ENCODE peak calls at places on chromosomes 4 and X, in four cellular contexts. W is A549, P is K562, R is HepG2. Q is an unnamed sample.

GRCh38 chrX:128931071-128931470 is 592.2 kb downstream of the SMARCA1 start:
- DNase-seq in R (no peak), P (no peak), W (no peak), Q (no peak)

GRCh38 chr4:181860668-181861067 is 382.5 kb upstream of the TENM3 start:
- DNase-seq in R (no peak), P (no peak), W (no peak), Q (no peak)

GRCh38 chr4:24643774-24644520 is 59.6 kb upstream of the DHX15 start:
- DNase-seq in R (no peak), W (no peak), P (no peak), Q (no peak)

GRCh38 chr4:89307446-89308160 is at the start of gene GPRIN3:
- DNase-seq in W (peak), P (no peak), R (no peak), Q (peak)

GRCh38 chr4:139599594-139600374 is 43.8 kb upstream of the SETD7 start:
- DNase-seq in R (peak), P (no peak), W (peak), Q (no peak)

GRCh38 chr4:2804449-2804972 is 11.6 kb downstream of the SH3BP2 start:
- DNase-seq in W (no peak), P (no peak), R (no peak), Q (no peak)

GRCh38 chr4:46975841-46976551 is 17.4 kb downstream of the GABRA4 start:
- DNase-seq in R (no peak), W (no peak), P (no peak), Q (no peak)

GRCh38 chr4:112550728-112551127 is 34.7 kb upstream of the NEUROG2 start:
- DNase-seq in P (no peak), W (no peak), R (no peak), Q (no peak)

GRCh38 chr4:159150838-159151390 is 48.0 kb downstream of the RAPGEF2 start:
- DNase-seq in P (peak), W (no peak), R (no peak), Q (no peak)

GRCh38 chrX:3712080-3712869 is 1.2 kb downstream of the PRKX start:
- DNase-seq in R (no peak), P (peak), W (no peak), Q (no peak)

GRCh38 chr4:108433832-108434231 is 186.5 kb upstream of the RPL34 start:
- DNase-seq in R (no peak), P (no peak), W (no peak), Q (no peak)

GRCh38 chrX:21374994-21375794 is 976 bp downstream of the CNKSR2 start:
- DNase-seq in R (no peak), P (no peak), W (no peak), Q (peak)

GRCh38 chrX:40845331-40845911 is 110.1 kb upstream of the MED14 start:
- DNase-seq in R (peak), W (no peak), P (no peak), Q (no peak)

GRCh38 chrX:153061732-153062131 is 5.5 kb downstream of the PNMA3 start:
- DNase-seq in P (peak), R (no peak), W (no peak), Q (no peak)

GRCh38 chr4:156496797-156497196 is 474.8 kb downstream of the PDGFC start:
- DNase-seq in P (no peak), W (no peak), R (no peak), Q (no peak)

GRCh38 chrX:152632445-152633097 is 5.1 kb upstream of the GABRQ start:
- DNase-seq in W (peak), P (peak), R (peak), Q (peak)

GRCh38 chr4:158827475-158828085 is 58.8 kb downstream of the FNIP2 start:
- DNase-seq in R (no peak), P (no peak), W (no peak), Q (no peak)

GRCh38 chr4:176290520-176290919 is 21.5 kb upstream of the ASB5 start:
- DNase-seq in R (no peak), W (no peak), P (peak), Q (no peak)

GRCh38 chr4:148261861-148262260 is 180.4 kb downstream of the NR3C2 start:
- DNase-seq in R (no peak), W (no peak), P (no peak), Q (no peak)

GRCh38 chrX:5068550-5068949 is 1160.1 kb downstream of the NLGN4X start:
- DNase-seq in W (no peak), R (no peak), P (no peak), Q (no peak)

GRCh38 chr4:142293536-142293935 is 552.6 kb downstream of the INPP4B start:
- DNase-seq in P (no peak), R (no peak), W (no peak), Q (no peak)

GRCh38 chr4:168648929-168649328 is 152.1 kb downstream of the PALLD start:
- DNase-seq in P (no peak), W (peak), R (no peak), Q (no peak)

GRCh38 chr4:86957214-86957613 is 22.4 kb downstream of the AFF1 start:
- DNase-seq in W (no peak), P (no peak), R (no peak), Q (no peak)

DNA sequence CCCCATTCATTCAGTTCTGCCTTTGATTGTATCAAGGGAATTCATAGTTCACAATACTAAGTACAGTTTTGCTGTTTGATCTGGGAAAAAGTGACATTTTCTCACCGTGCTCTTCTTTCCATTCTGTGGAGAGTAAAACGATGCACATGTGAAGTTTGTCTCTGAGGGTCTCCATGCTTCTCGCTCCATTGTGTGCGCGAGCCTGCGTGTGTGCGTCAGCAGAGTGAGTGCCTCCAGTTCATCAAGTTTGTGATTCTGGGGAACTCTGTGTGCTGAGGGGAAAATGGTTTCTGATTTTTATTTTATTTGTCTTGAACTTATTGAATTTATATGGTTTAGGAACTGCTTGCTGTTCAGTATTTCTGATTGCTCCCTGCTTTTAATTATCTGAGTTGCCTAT is 2.0 kb downstream of the STK26 start:
- DNase-seq in R (peak), P (no peak), W (no peak), Q (no peak)
- TF ChIP-seq NR3C1 in R (no peak), P (no peak), W (no peak), Q (no peak)

GRCh38 chrX:130539721-130540321 is 138.0 kb downstream of the RBMX2 start:
- DNase-seq in P (peak), R (peak), W (peak), Q (peak)
- TF ChIP-seq NR3C1 in P (no peak), R (no peak), W (no peak), Q (no peak)

GRCh38 chrX:31092476-31092875 is 20.6 kb upstream of the FTHL17 start:
- DNase-seq in W (no peak), P (no peak), R (no peak), Q (no peak)

GRCh38 chrX:31093639-31093975 is 21.8 kb upstream of the FTHL17 start:
- DNase-seq in R (no peak), P (no peak), W (no peak), Q (no peak)

GRCh38 chrX:31092970-31093638 is 21.3 kb upstream of the FTHL17 start:
- DNase-seq in P (no peak), W (no peak), R (no peak), Q (no peak)

DNA sequence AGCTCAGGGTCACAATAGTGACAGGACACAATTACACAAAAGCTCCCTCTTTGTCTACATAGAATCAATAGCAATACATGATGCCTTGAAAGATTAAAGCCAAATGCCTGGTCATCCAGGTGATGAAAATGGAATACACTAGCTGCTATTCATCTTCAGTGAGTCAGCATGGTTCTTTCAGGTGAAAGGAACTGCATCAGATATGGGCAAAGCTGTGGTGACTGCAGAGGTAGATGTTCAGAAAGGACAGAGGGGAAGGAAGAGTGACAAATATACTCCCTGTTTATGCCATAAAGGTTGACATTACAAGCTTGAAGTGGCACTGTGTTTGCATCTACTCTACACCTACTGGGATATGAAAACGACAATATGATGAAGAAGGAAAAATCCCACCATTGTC is 20.0 kb upstream of the FTHL17 start:
- DNase-seq in W (no peak), P (no peak), R (no peak), Q (no peak)
- TF ChIP-seq NR3C1 in W (no peak), P (no peak), R (no peak), Q (no peak)

GRCh38 chr4:57020467-57021101 is 41.9 kb downstream of the POLR2B start:
- DNase-seq in R (no peak), P (no peak), W (peak), Q (no peak)

GRCh38 chr4:57018930-57019329 is 40.2 kb downstream of the POLR2B start:
- DNase-seq in W (no peak), P (no peak), R (no peak), Q (no peak)

GRCh38 chr4:57023104-57023503 is 44.4 kb downstream of the POLR2B start:
- DNase-seq in P (no peak), R (no peak), W (no peak), Q (no peak)
- TF ChIP-seq NR3C1 in P (no peak), R (no peak), W (no peak), Q (no peak)

GRCh38 chr4:53055274-53055673 is 193.2 kb downstream of the RASL11B start:
- DNase-seq in P (no peak), R (no peak), W (no peak), Q (no peak)
- TF ChIP-seq NR3C1 in P (no peak), R (no peak), W (no peak), Q (no peak)

GRCh38 chrX:119374736-119375135 is 24.4 kb upstream of the SLC25A43 start:
- DNase-seq in P (no peak), R (no peak), W (peak), Q (no peak)
- TF ChIP-seq NR3C1 in P (no peak), R (no peak), W (no peak), Q (no peak)